ENCODE peak calls at places on chromosomes 16 and 17, in six cellular contexts. One of them, this sample, is unnamed.

GRCh38 chr17:68778726-68779125 is 176.5 kb downstream of the ABCA8 start:
- DNase-seq in esophagus muscularis mucosa: no peak
- DNase-seq in transverse colon: no peak
- DNase-seq in sigmoid colon: no peak
- DNase-seq in stomach: no peak
- DNase-seq in HepG2: no peak
- DNase-seq in this sample: no peak

GRCh38 chr16:14961405-14962186 is 13.2 kb upstream of the PDXDC1 start:
- DNase-seq in esophagus muscularis mucosa: no peak
- DNase-seq in HepG2: no peak
- DNase-seq in sigmoid colon: no peak
- DNase-seq in transverse colon: no peak
- DNase-seq in stomach: no peak
- DNase-seq in this sample: no peak

GRCh38 chr17:63275318-63275967 is 170.7 kb downstream of the CYB561 start:
- DNase-seq in transverse colon: no peak
- DNase-seq in HepG2: peak; percentile 40
- DNase-seq in sigmoid colon: no peak
- DNase-seq in stomach: no peak
- DNase-seq in esophagus muscularis mucosa: no peak
- DNase-seq in this sample: no peak

GRCh38 chr16:15502041-15502725 is 67.8 kb downstream of the BMERB1 start:
- DNase-seq in esophagus muscularis mucosa: no peak
- DNase-seq in stomach: no peak
- DNase-seq in sigmoid colon: no peak
- DNase-seq in HepG2: peak; percentile 72
- DNase-seq in transverse colon: no peak
- DNase-seq in this sample: no peak

GRCh38 chr17:6642592-6642991 is 1.7 kb downstream of the TXNDC17 start:
- DNase-seq in stomach: no peak
- DNase-seq in transverse colon: no peak
- DNase-seq in sigmoid colon: no peak
- DNase-seq in esophagus muscularis mucosa: no peak
- DNase-seq in HepG2: no peak
- DNase-seq in this sample: no peak

GRCh38 chr17:65617496-65617895 is 56.0 kb upstream of the AXIN2 start:
- DNase-seq in transverse colon: no peak
- DNase-seq in sigmoid colon: no peak
- DNase-seq in esophagus muscularis mucosa: no peak
- DNase-seq in stomach: no peak
- DNase-seq in HepG2: no peak
- DNase-seq in this sample: no peak

GRCh38 chr17:50545306-50545705 is 1.7 kb upstream of the SPATA20 start:
- DNase-seq in esophagus muscularis mucosa: no peak
- DNase-seq in transverse colon: peak; percentile 71
- DNase-seq in sigmoid colon: no peak
- DNase-seq in stomach: no peak
- DNase-seq in HepG2: no peak
- DNase-seq in this sample: no peak

GRCh38 chr16:70772493-70772892 is 28.5 kb downstream of the VAC14 start:
- DNase-seq in HepG2: no peak
- DNase-seq in esophagus muscularis mucosa: no peak
- DNase-seq in stomach: no peak
- DNase-seq in transverse colon: no peak
- DNase-seq in sigmoid colon: no peak
- DNase-seq in this sample: no peak

GRCh38 chr17:1764274-1764673 is 2.4 kb downstream of the SERPINF1 start:
- DNase-seq in transverse colon: peak; percentile 84
- DNase-seq in esophagus muscularis mucosa: peak; percentile 96
- DNase-seq in sigmoid colon: peak; percentile 93
- DNase-seq in HepG2: no peak
- DNase-seq in stomach: peak; percentile 66
- DNase-seq in this sample: peak; percentile 74

GRCh38 chr17:50364061-50364458 is 8.9 kb downstream of the MRPL27 start:
- DNase-seq in transverse colon: no peak
- DNase-seq in stomach: no peak
- DNase-seq in sigmoid colon: peak; percentile 56
- DNase-seq in esophagus muscularis mucosa: no peak
- DNase-seq in HepG2: no peak
- DNase-seq in this sample: no peak

GRCh38 chr16:23373436-23374219 is 71.5 kb downstream of the SCNN1B start:
- DNase-seq in sigmoid colon: no peak
- DNase-seq in transverse colon: no peak
- DNase-seq in esophagus muscularis mucosa: no peak
- DNase-seq in stomach: no peak
- DNase-seq in HepG2: no peak
- DNase-seq in this sample: no peak

GRCh38 chr17:31250229-31250628 is 46.8 kb downstream of the OMG start:
- DNase-seq in HepG2: no peak
- DNase-seq in sigmoid colon: no peak
- DNase-seq in stomach: no peak
- DNase-seq in esophagus muscularis mucosa: no peak
- DNase-seq in transverse colon: no peak
- DNase-seq in this sample: no peak

GRCh38 chr16:87066695-87067556 is 250.3 kb downstream of the C16orf95 start:
- DNase-seq in stomach: no peak
- DNase-seq in esophagus muscularis mucosa: no peak
- DNase-seq in sigmoid colon: peak; percentile 47
- DNase-seq in transverse colon: no peak
- DNase-seq in HepG2: no peak
- DNase-seq in this sample: no peak

GRCh38 chr16:16096161-16096857 is 127.0 kb downstream of the ABCC6 start:
- DNase-seq in stomach: no peak
- DNase-seq in transverse colon: peak; percentile 39
- DNase-seq in esophagus muscularis mucosa: no peak
- DNase-seq in sigmoid colon: peak; percentile 92
- DNase-seq in HepG2: no peak
- DNase-seq in this sample: no peak

GRCh38 chr17:77343031-77343866 is 202.5 kb downstream of the SEC14L1 start:
- DNase-seq in stomach: peak; percentile 16
- DNase-seq in transverse colon: no peak
- DNase-seq in HepG2: no peak
- DNase-seq in sigmoid colon: peak; percentile 43
- DNase-seq in esophagus muscularis mucosa: peak; percentile 45
- DNase-seq in this sample: peak; percentile 5

GRCh38 chr17:78337244-78338109 is 22.4 kb downstream of the SOCS3 start:
- DNase-seq in HepG2: no peak
- DNase-seq in sigmoid colon: peak; percentile 74
- DNase-seq in esophagus muscularis mucosa: no peak
- DNase-seq in stomach: no peak
- DNase-seq in transverse colon: peak; percentile 64
- DNase-seq in this sample: no peak

DNA sequence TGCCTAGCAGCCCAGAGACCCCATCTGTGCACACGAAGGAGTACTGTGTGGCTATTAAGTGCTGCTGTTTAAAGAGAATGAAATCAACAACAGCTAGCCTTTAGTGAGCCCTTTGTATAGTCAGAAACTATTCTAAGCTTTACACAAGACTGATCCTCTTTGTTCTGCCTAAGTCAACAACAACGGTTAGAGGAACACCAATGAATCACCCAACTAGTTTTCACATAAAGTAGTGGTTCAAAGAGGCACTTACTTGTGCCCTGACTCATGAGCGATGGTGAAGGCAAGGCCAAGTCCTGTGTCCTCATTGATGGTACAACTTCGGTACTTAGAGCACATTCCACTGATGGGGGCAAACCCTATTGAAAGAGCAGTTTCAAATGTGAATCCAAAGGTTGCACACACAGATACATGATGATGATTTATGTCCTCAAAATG is 75.8 kb downstream of the ADAMTS18 start:
- DNase-seq in stomach: no peak
- DNase-seq in esophagus muscularis mucosa: no peak
- DNase-seq in sigmoid colon: no peak
- DNase-seq in transverse colon: no peak
- DNase-seq in HepG2: peak; percentile 96
- DNase-seq in this sample: no peak
- TF ChIP-seq EP300 in stomach: no peak
- TF ChIP-seq EP300 in esophagus muscularis mucosa: no peak
- TF ChIP-seq EP300 in sigmoid colon: no peak
- TF ChIP-seq EP300 in transverse colon: no peak
- TF ChIP-seq EP300 in HepG2: no peak
- TF ChIP-seq EP300 in this sample: no peak

GRCh38 chr16:58461056-58461455 is 38.9 kb upstream of the NDRG4 start:
- DNase-seq in esophagus muscularis mucosa: no peak
- DNase-seq in HepG2: no peak
- DNase-seq in stomach: no peak
- DNase-seq in sigmoid colon: no peak
- DNase-seq in transverse colon: no peak
- DNase-seq in this sample: no peak

GRCh38 chr16:58462089-58462488 is 37.9 kb upstream of the NDRG4 start:
- DNase-seq in esophagus muscularis mucosa: no peak
- DNase-seq in stomach: no peak
- DNase-seq in HepG2: no peak
- DNase-seq in transverse colon: no peak
- DNase-seq in sigmoid colon: no peak
- DNase-seq in this sample: no peak

GRCh38 chr16:58462997-58463891 is 36.7 kb upstream of the NDRG4 start:
- DNase-seq in HepG2: no peak
- DNase-seq in stomach: no peak
- DNase-seq in esophagus muscularis mucosa: no peak
- DNase-seq in transverse colon: no peak
- DNase-seq in sigmoid colon: no peak
- DNase-seq in this sample: no peak

GRCh38 chr16:58461640-58462039 is 38.3 kb upstream of the NDRG4 start:
- DNase-seq in transverse colon: no peak
- DNase-seq in stomach: no peak
- DNase-seq in esophagus muscularis mucosa: no peak
- DNase-seq in sigmoid colon: no peak
- DNase-seq in HepG2: peak; percentile 33
- DNase-seq in this sample: no peak

DNA sequence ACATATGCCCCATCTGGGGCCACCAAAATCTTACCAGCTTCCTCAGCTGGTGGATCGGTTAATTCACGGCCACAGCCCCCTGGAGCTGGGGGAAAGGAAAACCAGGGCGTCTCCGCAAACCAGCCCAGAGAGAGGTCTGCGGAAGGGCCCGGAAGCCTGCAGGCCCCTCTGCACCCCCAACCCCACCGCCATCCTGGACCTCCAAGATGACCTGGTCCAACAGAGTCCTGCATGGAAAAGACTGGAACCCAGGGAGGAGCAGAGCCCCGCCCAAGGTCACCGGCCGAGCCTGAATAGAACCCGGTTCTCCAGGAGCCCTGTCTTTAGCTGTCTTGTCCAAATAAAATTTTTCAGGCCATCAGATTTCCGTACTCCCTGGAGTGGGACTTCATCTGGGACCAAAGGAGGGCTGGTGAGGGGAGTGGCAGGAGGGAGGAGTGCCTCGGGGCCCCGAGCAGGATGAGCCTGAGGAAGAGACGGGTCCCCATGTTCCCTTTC is 37.4 kb upstream of the NDRG4 start:
- DNase-seq in sigmoid colon: no peak
- DNase-seq in HepG2: no peak
- DNase-seq in stomach: no peak
- DNase-seq in transverse colon: no peak
- DNase-seq in esophagus muscularis mucosa: no peak
- DNase-seq in this sample: no peak
- H3K4me1 ChIP-seq in sigmoid colon: peaks cover 26% of the 10 kb centered on the region
- H3K4me1 ChIP-seq in HepG2: peaks cover 30% of the 10 kb centered on the region
- H3K4me1 ChIP-seq in stomach: peaks cover 25% of the 10 kb centered on the region
- H3K4me1 ChIP-seq in transverse colon: peaks cover 14% of the 10 kb centered on the region
- H3K4me1 ChIP-seq in esophagus muscularis mucosa: peaks cover 24% of the 10 kb centered on the region
- H3K4me1 ChIP-seq in this sample: peaks cover 23% of the 10 kb centered on the region

GRCh38 chr17:72658675-72659074 is 433.8 kb downstream of the SLC39A11 start:
- DNase-seq in HepG2: no peak
- DNase-seq in stomach: no peak
- DNase-seq in esophagus muscularis mucosa: no peak
- DNase-seq in sigmoid colon: no peak
- DNase-seq in transverse colon: no peak
- DNase-seq in this sample: no peak

GRCh38 chr17:72659811-72660210 is 432.7 kb downstream of the SLC39A11 start:
- DNase-seq in sigmoid colon: peak; percentile 25
- DNase-seq in stomach: no peak
- DNase-seq in transverse colon: no peak
- DNase-seq in HepG2: no peak
- DNase-seq in esophagus muscularis mucosa: no peak
- DNase-seq in this sample: no peak

GRCh38 chr17:72661945-72662826 is 430.3 kb downstream of the SLC39A11 start:
- DNase-seq in HepG2: peak; percentile 62
- DNase-seq in esophagus muscularis mucosa: no peak
- DNase-seq in stomach: no peak
- DNase-seq in sigmoid colon: no peak
- DNase-seq in transverse colon: no peak
- DNase-seq in this sample: no peak

GRCh38 chr17:72661093-72661944 is 431.2 kb downstream of the SLC39A11 start:
- DNase-seq in HepG2: peak; percentile 98
- DNase-seq in transverse colon: no peak
- DNase-seq in stomach: no peak
- DNase-seq in sigmoid colon: no peak
- DNase-seq in esophagus muscularis mucosa: no peak
- DNase-seq in this sample: no peak

DNA sequence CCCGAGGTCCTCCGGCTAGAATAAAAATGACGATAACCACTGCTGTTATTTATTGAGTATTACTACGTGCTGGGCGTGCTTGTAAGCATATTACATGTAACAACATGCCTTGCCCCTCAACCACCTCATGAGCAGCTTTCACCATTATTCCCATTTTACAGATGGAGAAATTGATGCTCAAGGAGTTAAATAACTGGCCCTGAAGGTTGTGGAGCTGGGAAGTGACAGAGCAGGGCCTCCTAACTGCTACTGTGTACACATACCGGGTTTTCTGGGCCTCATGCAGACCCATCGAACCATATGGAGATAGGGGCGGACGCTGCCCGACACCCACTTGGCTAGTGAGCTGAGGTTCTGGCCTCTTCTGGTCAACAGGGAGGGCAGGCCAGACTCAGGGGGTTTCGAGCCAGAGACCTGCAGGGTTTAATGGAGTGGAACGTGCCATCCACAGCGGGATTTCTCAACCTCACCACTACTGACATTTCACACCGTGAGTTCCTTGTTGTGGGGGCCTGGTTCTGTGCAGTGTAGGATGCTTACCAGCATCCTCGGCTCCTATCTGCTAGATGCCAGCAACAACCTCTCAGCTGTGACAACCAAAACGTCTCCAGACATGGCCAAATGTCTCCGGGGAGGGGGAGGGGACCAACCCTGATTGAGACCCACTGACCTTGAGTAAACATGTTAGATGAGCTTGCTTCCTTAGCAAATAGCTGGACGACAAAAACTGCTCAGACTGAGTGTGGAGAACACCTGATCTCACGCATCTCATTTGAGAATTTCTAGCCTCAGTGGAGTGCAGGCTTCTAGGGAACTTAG is 432.0 kb downstream of the SLC39A11 start:
- DNase-seq in transverse colon: no peak
- DNase-seq in stomach: no peak
- DNase-seq in sigmoid colon: peak; percentile 32
- DNase-seq in HepG2: no peak
- DNase-seq in esophagus muscularis mucosa: no peak
- DNase-seq in this sample: no peak
- TF ChIP-seq EP300 in transverse colon: no peak
- TF ChIP-seq EP300 in stomach: no peak
- TF ChIP-seq EP300 in sigmoid colon: no peak
- TF ChIP-seq EP300 in HepG2: no peak
- TF ChIP-seq EP300 in esophagus muscularis mucosa: no peak
- TF ChIP-seq EP300 in this sample: no peak

DNA sequence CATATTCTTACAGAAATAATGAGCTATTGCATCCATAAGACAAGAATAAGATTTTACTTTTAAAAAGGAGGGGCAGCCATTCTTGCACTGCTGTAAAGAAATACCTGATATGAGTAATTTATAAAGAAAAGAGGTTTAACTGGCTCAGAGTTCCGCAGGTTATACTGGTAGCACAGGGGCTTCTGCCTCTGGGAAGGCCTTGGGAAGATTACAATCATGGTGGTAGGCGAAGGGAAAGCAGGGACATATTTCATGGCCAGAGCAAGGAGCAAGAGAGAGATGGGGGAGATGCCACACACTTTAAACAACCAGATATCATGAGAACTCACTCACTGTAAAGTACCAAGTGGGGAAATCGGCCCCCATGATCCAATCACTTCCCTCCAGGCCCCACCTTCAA is 20.9 kb upstream of the CSNK2A2 start:
- DNase-seq in esophagus muscularis mucosa: no peak
- DNase-seq in sigmoid colon: no peak
- DNase-seq in HepG2: no peak
- DNase-seq in stomach: no peak
- DNase-seq in transverse colon: no peak
- DNase-seq in this sample: no peak
- H3K4me1 ChIP-seq in esophagus muscularis mucosa: no peaks in the 10 kb centered on the region
- H3K4me1 ChIP-seq in sigmoid colon: no peaks in the 10 kb centered on the region
- H3K4me1 ChIP-seq in HepG2: peaks cover 15% of the 10 kb centered on the region
- H3K4me1 ChIP-seq in stomach: no peaks in the 10 kb centered on the region
- H3K4me1 ChIP-seq in transverse colon: no peaks in the 10 kb centered on the region
- H3K4me1 ChIP-seq in this sample: no peaks in the 10 kb centered on the region

This sample was measured in tibial nerve.